ENCODE peak calls at places on chromosomes 12 and 14, in seven cellular contexts. E is tibial artery, H is Panc1, R is upper lobe of right lung, I is GM23248, Q is fibroblast of mammary gland, V is bronchial epithelial cell. J is an unnamed sample.

GRCh38 chr14:101721951-101722661 is 39.4 kb upstream of the PPP2R5C start:
- DNase-seq in E (no peak), H (no peak), R (no peak), I (peak), Q (peak), V (no peak), J (no peak)

GRCh38 chr12:113222730-113223531 is 1.7 kb downstream of the TPCN1 start:
- DNase-seq in E (peak), H (no peak), R (no peak), I (peak), Q (peak), V (peak), J (peak)

GRCh38 chr14:89542768-89543419 is 125.9 kb upstream of the FOXN3 start:
- DNase-seq in E (no peak), H (no peak), R (no peak), I (no peak), Q (no peak), V (no peak), J (no peak)

GRCh38 chr14:70000601-70001000 is 121.4 kb downstream of the SMOC1 start:
- DNase-seq in E (no peak), H (no peak), R (no peak), I (peak), Q (peak), V (peak), J (peak)

GRCh38 chr14:76261371-76261811 is 109.7 kb downstream of the GPATCH2L start:
- DNase-seq in E (no peak), H (no peak), R (no peak), I (no peak), Q (peak), V (no peak), J (no peak)

GRCh38 chr12:31117203-31118011 is 43.7 kb downstream of the DDX11 start:
- DNase-seq in E (no peak), H (peak), R (no peak), I (peak), Q (peak), V (peak), J (no peak)

GRCh38 chr12:57632898-57633825 is at the start of gene B4GALNT1:
- DNase-seq in E (no peak), H (no peak), R (peak), I (peak), Q (peak), V (peak), J (no peak)

GRCh38 chr12:122841544-122842321 is 6.5 kb downstream of the HIP1R start:
- DNase-seq in E (no peak), H (no peak), R (no peak), I (peak), Q (peak), V (peak), J (no peak)

GRCh38 chr14:91280129-91280528 is 35.6 kb upstream of the GPR68 start:
- DNase-seq in E (no peak), H (no peak), R (no peak), I (no peak), Q (no peak), V (no peak), J (no peak)

GRCh38 chr12:88420460-88420859 is 159.8 kb downstream of the KITLG start:
- DNase-seq in E (no peak), H (no peak), R (no peak), I (peak), Q (peak), V (peak), J (peak)

GRCh38 chr12:24014240-24014639 is 64.8 kb upstream of the SOX5 start:
- DNase-seq in E (no peak), H (no peak), R (no peak), I (no peak), Q (no peak), V (no peak), J (no peak)

GRCh38 chr14:43539210-43539609 is 967.9 kb downstream of the FSCB start:
- DNase-seq in E (no peak), H (peak), R (no peak), I (peak), Q (peak), V (peak), J (no peak)

GRCh38 chr12:62787606-62788005 is 147.3 kb downstream of the PPM1H start:
- DNase-seq in E (no peak), H (no peak), R (no peak), I (no peak), Q (no peak), V (no peak), J (no peak)

GRCh38 chr12:62793256-62794217 is 141.4 kb downstream of the PPM1H start:
- DNase-seq in E (peak), H (peak), R (peak), I (peak), Q (peak), V (peak), J (peak)

GRCh38 chr12:62789856-62790255 is 145.1 kb downstream of the PPM1H start:
- DNase-seq in E (no peak), H (no peak), R (no peak), I (no peak), Q (no peak), V (no peak), J (no peak)

GRCh38 chr12:62794218-62794583 is 140.7 kb downstream of the PPM1H start:
- DNase-seq in E (no peak), H (no peak), R (no peak), I (no peak), Q (no peak), V (no peak), J (no peak)

DNA sequence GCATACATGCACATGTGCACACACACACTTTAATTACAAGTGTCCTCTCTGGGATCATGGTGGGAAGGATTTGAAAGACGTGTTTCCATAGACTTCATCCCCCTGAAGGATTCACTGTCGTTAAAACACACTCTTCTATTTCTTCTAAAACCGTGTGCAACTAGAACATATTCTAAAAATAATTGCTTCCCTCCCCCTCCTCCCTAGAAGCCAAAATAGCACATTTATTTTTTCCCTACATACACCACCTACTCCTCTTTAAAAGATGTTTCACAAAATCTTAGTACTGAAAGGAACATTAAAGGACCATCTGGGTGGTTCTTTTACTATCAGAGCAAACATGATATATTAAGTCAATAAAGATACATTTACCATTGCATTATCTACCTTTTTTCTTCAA is 142.4 kb downstream of the PPM1H start:
- DNase-seq in E (no peak), H (no peak), R (no peak), I (no peak), Q (no peak), V (no peak), J (no peak)
- H3K4me3 ChIP-seq in E (peak), H (no peak), R (no peak), I (no peak), Q (no peak), V (no peak), J (no peak)

DNA sequence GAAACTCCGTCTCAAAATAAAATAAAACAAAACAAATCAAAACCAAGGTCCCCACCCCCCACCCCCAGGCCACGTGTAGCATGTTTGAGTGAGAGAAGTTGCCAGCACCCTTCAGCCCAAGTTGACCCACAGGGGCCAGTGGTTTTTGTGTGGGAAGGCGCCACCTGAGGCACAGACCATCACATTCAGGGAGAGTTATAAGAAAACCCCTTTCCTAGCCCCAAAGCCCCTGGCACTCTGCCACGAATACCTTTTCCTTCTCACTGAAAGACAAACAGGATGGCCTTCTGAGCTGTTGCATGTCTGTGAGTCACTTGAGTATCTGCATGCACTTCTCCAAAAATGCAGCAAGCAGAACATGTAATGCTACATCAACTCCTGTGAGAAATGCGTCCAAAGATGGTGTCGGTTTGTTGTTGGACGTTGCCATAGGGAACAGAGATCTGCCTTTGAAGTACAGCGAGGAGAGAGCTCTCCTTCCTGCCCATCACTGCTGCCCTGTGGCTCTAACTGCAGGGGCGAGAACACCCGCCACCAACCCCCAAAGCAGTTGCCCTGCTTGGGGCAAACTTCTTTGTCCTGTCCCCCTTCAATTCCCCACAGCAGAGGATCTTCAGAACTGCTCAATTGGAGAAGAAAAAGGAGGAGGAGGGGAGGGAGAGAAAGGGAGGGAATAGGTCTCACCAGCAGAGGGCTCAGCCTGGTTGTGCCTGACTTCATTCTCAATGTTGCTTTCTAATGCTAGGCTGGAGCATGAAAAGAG is 2.7 kb upstream of the TRAF3 start:
- DNase-seq in E (peak), H (no peak), R (no peak), I (peak), Q (peak), V (peak), J (peak)
- H3K4me3 ChIP-seq in E (no peak), H (no peak), R (no peak), I (no peak), Q (no peak), V (no peak), J (no peak)

GRCh38 chr12:52246720-52247621 is 13.9 kb downstream of the KRT7 start:
- DNase-seq in E (no peak), H (no peak), R (no peak), I (no peak), Q (no peak), V (no peak), J (no peak)

GRCh38 chr12:52244615-52244994 is 11.6 kb downstream of the KRT7 start:
- DNase-seq in E (no peak), H (no peak), R (no peak), I (no peak), Q (no peak), V (no peak), J (no peak)

GRCh38 chr12:52243774-52244614 is 11.0 kb downstream of the KRT7 start:
- DNase-seq in E (peak), H (peak), R (peak), I (peak), Q (peak), V (peak), J (peak)

GRCh38 chr12:52245962-52246577 is 13.0 kb downstream of the KRT7 start:
- DNase-seq in E (no peak), H (no peak), R (no peak), I (no peak), Q (no peak), V (no peak), J (no peak)

GRCh38 chr12:52245259-52245961 is 12.4 kb downstream of the KRT7 start:
- DNase-seq in E (no peak), H (no peak), R (no peak), I (no peak), Q (no peak), V (no peak), J (no peak)
- H3K4me3 ChIP-seq in E (no peak), H (no peak), R (no peak), I (no peak), Q (no peak), V (no peak), J (no peak)

DNA sequence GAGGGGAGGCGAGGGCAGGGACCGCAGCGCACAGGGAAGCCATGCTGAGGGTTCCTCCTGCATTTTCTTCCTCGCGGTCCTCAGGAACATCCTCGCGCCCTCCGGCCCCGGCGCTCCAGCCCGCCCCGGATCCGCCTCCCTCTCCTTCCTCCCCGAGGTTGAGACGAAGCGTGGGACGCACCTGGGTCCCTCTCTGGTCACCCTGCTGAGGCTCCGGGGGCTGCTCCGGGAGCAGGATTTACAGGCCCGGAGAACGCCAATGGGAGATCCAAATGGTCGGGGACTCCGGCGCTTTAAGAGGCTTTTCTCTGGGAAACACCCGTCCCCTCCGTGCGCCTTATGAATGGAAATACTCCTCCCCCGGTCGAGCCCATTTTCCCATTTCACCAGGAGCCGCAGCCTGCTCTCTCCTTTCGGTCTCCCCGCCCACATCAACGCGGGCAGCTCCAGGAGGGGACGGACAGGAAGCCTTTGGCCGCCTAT is 379 bp upstream of the UNC79 start:
- DNase-seq in E (no peak), H (no peak), R (no peak), I (peak), Q (peak), V (no peak), J (no peak)
- H3K4me3 ChIP-seq in E (no peak), H (no peak), R (no peak), I (peak), Q (no peak), V (no peak), J (peak)

GRCh38 chr12:70604662-70605061 is 32.6 kb downstream of the PTPRB start:
- DNase-seq in E (no peak), H (no peak), R (no peak), I (no peak), Q (no peak), V (no peak), J (no peak)
- H3K4me3 ChIP-seq in E (no peak), H (no peak), R (peak), I (no peak), Q (no peak), V (no peak), J (no peak)

GRCh38 chr12:96047621-96048211 is 12.3 kb upstream of the LTA4H start:
- DNase-seq in E (peak), H (no peak), R (peak), I (peak), Q (peak), V (peak), J (no peak)
- H3K4me3 ChIP-seq in E (no peak), H (no peak), R (no peak), I (peak), Q (no peak), V (peak), J (no peak)

DNA sequence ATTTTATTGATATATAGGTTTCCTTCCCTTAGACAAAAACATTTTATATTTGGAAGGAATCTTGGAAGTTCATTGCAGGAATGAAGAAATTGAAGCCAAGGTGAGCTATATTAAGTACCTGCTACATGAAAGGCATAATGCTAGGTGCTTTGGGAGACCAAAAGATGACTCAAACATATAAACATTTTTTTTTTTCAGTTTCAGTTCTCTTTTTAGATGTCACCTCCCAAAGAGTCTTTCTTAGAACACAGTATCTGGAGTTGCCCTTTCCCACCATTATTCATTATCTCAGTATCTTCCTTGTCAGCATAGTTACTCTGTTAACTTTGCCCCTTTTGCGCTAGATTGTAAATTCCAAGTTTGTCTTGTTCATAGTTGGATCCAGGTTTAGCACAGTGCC is 1.1 kb downstream of the LIN52 start:
- DNase-seq in E (no peak), H (no peak), R (no peak), I (peak), Q (no peak), V (no peak), J (no peak)
- H3K4me3 ChIP-seq in E (peak), H (peak), R (peak), I (peak), Q (peak), V (no peak), J (peak)

DNA sequence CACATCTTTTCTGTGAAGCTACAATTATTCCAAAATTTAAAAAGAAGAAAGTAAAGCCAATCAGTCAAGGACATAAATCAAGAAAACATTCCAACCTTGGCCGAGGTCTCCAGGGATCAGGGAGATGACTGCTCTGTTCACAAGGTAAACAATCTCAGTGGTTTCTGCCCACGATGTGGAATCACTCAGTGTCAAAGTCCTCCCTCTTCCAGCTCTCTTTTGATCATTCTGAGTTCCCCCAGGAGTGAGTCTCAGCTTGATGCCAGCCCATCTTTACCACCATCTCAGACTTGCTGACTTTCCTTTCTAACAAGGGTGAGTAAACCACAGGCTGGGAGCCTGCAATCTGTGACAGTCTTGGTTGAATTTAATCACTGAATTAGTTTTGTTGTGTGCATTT is 4.8 kb upstream of the SERPINA9 start:
- DNase-seq in E (no peak), H (no peak), R (no peak), I (peak), Q (peak), V (no peak), J (no peak)
- H3K4me3 ChIP-seq in E (no peak), H (no peak), R (no peak), I (no peak), Q (no peak), V (no peak), J (no peak)